ENCODE peak calls at places on chromosome 2, in six cellular contexts. M is GM23248; L is neuronal stem cell; H is effector memory CD4-positive, alpha-beta T cell; Q is heart right ventricle; S is iPS DF 6.9. B is an unnamed sample. For H3K9me3, the result is how much of the 10 kb centered on the place peaks cover.

GRCh38 chr2:116074161-116074560 is 1631.7 kb downstream of the DPP10 start:
- DNase-seq in H (no peak), M (no peak), L (no peak), Q (no peak), S (no peak), B (no peak)

GRCh38 chr2:10036095-10036879 is 7.1 kb upstream of the KLF11 start:
- DNase-seq in Q (peak), S (no peak), L (no peak), H (peak), M (peak), B (peak)

GRCh38 chr2:10626837-10627236 is 62.9 kb downstream of the NOL10 start:
- DNase-seq in L (no peak), M (no peak), Q (no peak), H (no peak), S (no peak), B (no peak)

GRCh38 chr2:10304458-10305253 is 2.0 kb downstream of the HPCAL1 start:
- DNase-seq in H (no peak), L (no peak), M (no peak), Q (no peak), S (no peak), B (no peak)

GRCh38 chr2:33541243-33541642 is 57.9 kb downstream of the FAM98A start:
- DNase-seq in S (no peak), L (no peak), H (no peak), M (no peak), Q (no peak), B (no peak)

GRCh38 chr2:18118703-18119102 is 240.2 kb downstream of the KCNS3 start:
- DNase-seq in H (no peak), S (no peak), Q (no peak), L (no peak), M (peak), B (no peak)

GRCh38 chr2:146734791-146735190 is 1110.0 kb upstream of the ACVR2A start:
- DNase-seq in L (no peak), M (no peak), Q (no peak), H (no peak), S (no peak), B (no peak)

GRCh38 chr2:33451214-33451613 is 25.2 kb upstream of the RASGRP3 start:
- DNase-seq in S (no peak), H (no peak), L (no peak), M (no peak), Q (no peak), B (no peak)

GRCh38 chr2:45000341-45000901 is 8.8 kb downstream of the SIX2 start:
- DNase-seq in M (no peak), L (no peak), S (no peak), Q (no peak), H (no peak), B (no peak)

GRCh38 chr2:209425082-209426071 is 1.5 kb downstream of the MAP2 start:
- DNase-seq in S (no peak), M (peak), H (no peak), Q (peak), L (no peak), B (no peak)
- H3K4me3 ChIP-seq in S (no peak), M (peak), H (no peak), Q (peak), L (peak), B (no peak)

DNA sequence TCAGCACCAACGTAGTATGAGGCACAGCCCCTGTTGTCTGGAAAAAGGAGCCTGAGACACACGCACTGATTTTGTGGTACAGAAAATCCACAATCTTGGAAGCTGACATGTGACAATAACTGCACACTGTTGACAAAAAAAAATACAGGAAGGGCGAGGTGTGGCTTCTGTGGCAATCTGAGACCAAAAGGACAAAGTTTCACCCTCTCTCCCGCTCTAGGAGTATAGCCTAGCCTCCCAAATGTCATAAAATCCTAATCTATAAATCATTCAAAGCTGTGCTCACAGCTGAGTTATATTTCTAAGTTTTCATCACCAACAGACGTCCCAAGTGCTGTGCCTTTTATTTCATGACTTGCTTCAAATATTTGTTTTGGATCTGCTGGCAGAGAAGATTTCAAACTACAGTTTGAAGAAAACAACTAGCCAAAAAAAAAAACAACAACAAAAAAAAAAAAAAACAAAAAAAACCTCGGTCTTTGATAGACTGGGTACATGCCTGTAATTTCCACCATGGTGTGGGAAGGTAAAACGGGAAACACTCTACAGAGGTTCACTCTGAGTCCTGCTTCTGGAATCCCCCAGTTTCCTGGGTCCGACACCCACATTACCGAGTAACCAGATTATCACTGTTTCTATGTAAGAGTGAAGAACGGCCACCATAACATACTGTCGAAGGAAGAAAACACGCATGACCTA is 61.0 kb downstream of the C2orf76 start:
- DNase-seq in Q (no peak), S (no peak), M (peak), H (no peak), L (no peak), B (no peak)
- H3K27ac ChIP-seq in Q (peak), S (no peak), M (no peak), H (no peak), L (no peak), B (no peak)

DNA sequence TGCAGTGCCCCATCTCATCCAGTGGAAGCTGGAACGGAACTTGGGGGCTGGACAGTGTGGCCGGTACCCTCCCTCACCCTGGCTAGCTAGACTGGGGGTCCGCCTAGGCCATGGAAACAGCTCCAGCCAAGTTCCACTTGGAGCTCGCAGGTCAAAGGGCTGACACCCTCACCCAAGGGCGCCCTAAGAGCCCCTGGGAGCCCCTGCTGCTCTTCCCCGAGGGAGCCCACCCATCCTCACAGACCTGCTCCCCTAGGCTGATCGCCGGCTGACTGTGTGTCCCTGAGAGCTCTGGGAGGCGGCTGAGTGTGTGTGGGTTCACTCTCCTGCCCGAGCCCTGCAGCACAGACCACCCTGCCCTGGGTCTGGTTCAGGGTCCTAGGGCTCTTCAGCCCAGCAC is 118.2 kb upstream of the OTOS start:
- DNase-seq in L (no peak), Q (no peak), M (no peak), H (no peak), S (no peak), B (no peak)
- H3K9me3 ChIP-seq in L (under half), Q (under half), M (under half), H (under half), S (under half), B (under half)

GRCh38 chr2:231643494-231643888 is 50.8 kb downstream of the TEX44 start:
- DNase-seq in H (no peak), M (no peak), L (no peak), S (no peak), Q (no peak), B (no peak)

GRCh38 chr2:231640646-231641111 is 48.0 kb downstream of the TEX44 start:
- DNase-seq in M (peak), H (no peak), Q (peak), S (no peak), L (no peak), B (no peak)

GRCh38 chr2:231644426-231644825 is 51.8 kb downstream of the TEX44 start:
- DNase-seq in L (no peak), Q (no peak), S (no peak), H (no peak), M (no peak), B (no peak)

GRCh38 chr2:231640229-231640628 is 47.6 kb downstream of the TEX44 start:
- DNase-seq in L (no peak), M (peak), S (no peak), Q (peak), H (no peak), B (no peak)

GRCh38 chr2:231642631-231643493 is 50.2 kb downstream of the TEX44 start:
- DNase-seq in Q (peak), S (no peak), H (peak), M (peak), L (no peak), B (peak)
- H3K4me3 ChIP-seq in Q (peak), S (no peak), H (peak), M (peak), L (no peak), B (peak)

GRCh38 chr2:5521462-5521861 is 170.7 kb upstream of the SOX11 start:
- DNase-seq in M (no peak), S (no peak), L (no peak), Q (peak), H (no peak), B (no peak)
- H3K27ac ChIP-seq in M (no peak), S (no peak), L (no peak), Q (peak), H (no peak), B (no peak)

GRCh38 chr2:161423351-161424178 is 7.5 kb downstream of the TBR1 start:
- DNase-seq in H (no peak), L (peak), M (peak), Q (no peak), S (no peak), B (no peak)
- H3K9me3 ChIP-seq in H (under half), L (under half), M (under half), Q (under half), S (under half), B (under half)

GRCh38 chr2:38038682-38039081 is 37.3 kb downstream of the CYP1B1 start:
- DNase-seq in M (no peak), L (no peak), S (no peak), H (no peak), Q (no peak), B (no peak)
- H3K4me3 ChIP-seq in M (peak), L (no peak), S (no peak), H (no peak), Q (peak), B (no peak)